ENCODE peak calls at places on chromosomes 4 and X, in four cellular contexts. I, R, U and Q are unnamed samples.

GRCh38 chr4:86556791-86557415 is 37.2 kb upstream of the PTPN13 start:
- DNase-seq in I (no peak), R (no peak), U (no peak), Q (no peak)

GRCh38 chr4:125187621-125188176 is 127.1 kb upstream of the FAT4 start:
- DNase-seq in I (no peak), R (no peak), U (peak; percentile 0), Q (no peak)

GRCh38 chr4:48315728-48316630 is 25.4 kb upstream of the SLAIN2 start:
- DNase-seq in I (no peak), R (peak; percentile 36), U (peak; percentile 73), Q (peak; percentile 17)

GRCh38 chr4:17447675-17448298 is 64.1 kb downstream of the QDPR start:
- DNase-seq in I (peak; percentile 59), R (peak; percentile 50), U (peak; percentile 81), Q (peak; percentile 65)

GRCh38 chr4:122710434-122711308 is 21.8 kb upstream of the BBS12 start:
- DNase-seq in I (no peak), R (no peak), U (peak; percentile 44), Q (no peak)

GRCh38 chrX:45191383-45191782 is 9.3 kb downstream of the DIPK2B start:
- DNase-seq in I (no peak), R (no peak), U (no peak), Q (no peak)

GRCh38 chrX:154370300-154370881 is 4.0 kb downstream of the FLNA start:
- DNase-seq in I (no peak), R (no peak), U (no peak), Q (no peak)

GRCh38 chr4:175705407-175705806 is 106.7 kb downstream of the GPM6A start:
- DNase-seq in I (peak; percentile 63), R (peak; percentile 66), U (no peak), Q (peak; percentile 50)

DNA sequence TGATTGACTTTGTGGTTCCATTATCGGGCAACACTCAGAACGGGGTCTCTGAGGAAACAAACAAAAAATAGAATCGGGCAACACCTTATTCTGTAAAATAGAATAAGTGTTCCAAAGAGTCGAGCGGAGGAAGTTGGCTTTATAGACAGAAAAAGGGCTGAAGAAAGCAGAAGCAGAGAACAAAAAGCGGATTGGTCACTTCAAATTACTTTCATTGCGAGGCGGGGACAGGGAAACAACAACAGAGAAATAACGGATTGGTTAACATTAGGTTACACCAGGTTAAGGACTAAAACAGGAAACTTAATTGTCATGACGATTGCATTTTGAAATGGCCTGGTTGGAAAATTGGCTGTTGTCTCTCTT is 407 bp upstream of the COQ2 start:
- DNase-seq in I (no peak), R (no peak), U (peak; percentile 29), Q (no peak)
- H3K23ac ChIP-seq in I (no peak overlapping the region), R (no peak overlapping the region), U (peak overlapping the region; percentile 64), Q (no peak overlapping the region)

GRCh38 chr4:57076646-57077045 is 33.5 kb downstream of the IGFBP7 start:
- DNase-seq in I (no peak), R (no peak), U (no peak), Q (no peak)

GRCh38 chr4:57074753-57075152 is 35.4 kb downstream of the IGFBP7 start:
- DNase-seq in I (no peak), R (no peak), U (peak; percentile 88), Q (no peak)

GRCh38 chr4:57078685-57079521 is 31.3 kb downstream of the IGFBP7 start:
- DNase-seq in I (no peak), R (peak; percentile 80), U (no peak), Q (peak; percentile 11)

GRCh38 chr4:57075353-57075752 is 34.8 kb downstream of the IGFBP7 start:
- DNase-seq in I (no peak), R (no peak), U (no peak), Q (no peak)

GRCh38 chr4:57077550-57078311 is 32.5 kb downstream of the IGFBP7 start:
- DNase-seq in I (no peak), R (peak; percentile 81), U (peak; percentile 79), Q (no peak)
- H2BK15ac ChIP-seq in I (peak overlapping the region; percentile 40), R (no peak overlapping the region), U (peak overlapping the region; percentile 59), Q (no peak overlapping the region)

GRCh38 chr4:83250666-83251065 is 33.9 kb downstream of the COQ2 start:
- DNase-seq in I (no peak), R (no peak), U (no peak), Q (no peak)
- H3K23ac ChIP-seq in I (no peak overlapping the region), R (no peak overlapping the region), U (no peak overlapping the region), Q (no peak overlapping the region)

DNA sequence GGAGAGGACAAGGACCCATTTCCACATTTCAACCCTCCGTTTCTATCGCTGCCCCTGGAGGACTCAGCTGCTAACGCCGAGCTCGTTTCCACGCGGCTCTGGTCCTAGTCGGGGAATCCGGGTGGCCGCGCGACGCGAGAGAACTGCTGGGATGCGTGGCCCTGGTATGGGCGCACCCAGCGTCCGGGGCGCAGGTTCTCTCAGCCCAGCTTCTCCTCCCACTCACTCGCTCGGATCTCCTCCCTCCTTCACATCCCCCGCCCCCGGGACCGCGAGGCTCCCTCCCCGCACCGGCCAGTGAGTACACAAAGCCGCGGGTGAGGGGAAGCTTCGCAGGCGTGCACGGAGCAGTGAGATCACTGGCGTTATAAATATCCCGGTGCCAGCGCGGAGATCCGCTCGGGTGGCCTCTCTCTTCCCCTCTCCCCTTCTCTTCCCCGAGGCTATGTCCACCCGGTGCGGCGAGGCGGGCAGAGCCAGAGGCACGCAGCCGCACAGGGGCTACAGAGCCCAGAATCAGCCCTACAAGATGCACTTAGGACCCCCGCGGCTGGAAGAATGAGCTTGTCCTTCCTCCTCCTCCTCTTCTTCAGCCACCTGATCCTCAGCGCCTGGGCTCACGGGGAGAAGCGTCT is at the start of gene FGF5:
- DNase-seq in I (peak; percentile 77), R (peak; percentile 40), U (peak; percentile 94), Q (peak; percentile 38)
- H2BK15ac ChIP-seq in I (no peak within 1 kb of the TSS), R (no peak within 1 kb of the TSS), U (peak within 1 kb of the TSS; percentile 93), Q (no peak within 1 kb of the TSS)

GRCh38 chr4:100075056-100075455 is 115.2 kb downstream of the DDIT4L start:
- DNase-seq in I (no peak), R (no peak), U (no peak), Q (no peak)
- H3K23ac ChIP-seq in I (no peak overlapping the region), R (no peak overlapping the region), U (no peak overlapping the region), Q (no peak overlapping the region)

DNA sequence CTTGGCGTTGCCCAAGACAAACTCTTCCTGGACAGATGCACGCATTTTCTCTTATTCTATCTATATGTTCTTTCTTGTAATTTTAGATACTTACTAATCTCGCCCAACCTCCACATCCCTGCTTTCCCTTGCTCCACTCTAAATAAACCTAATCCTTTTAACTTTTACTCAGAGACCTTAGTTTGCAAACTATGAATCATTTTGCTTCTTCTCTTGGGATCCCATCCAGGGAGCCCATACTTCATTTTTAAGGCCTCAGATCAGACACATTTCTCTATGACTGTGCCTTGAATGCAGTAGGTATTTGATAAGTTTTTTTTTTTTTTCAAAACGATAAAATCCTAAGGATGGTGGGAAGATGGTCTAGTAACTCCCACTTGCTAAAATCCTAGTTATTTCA is 353.8 kb upstream of the HAND2 start:
- DNase-seq in I (no peak), R (no peak), U (peak; percentile 71), Q (no peak)
- H2BK15ac ChIP-seq in I (no peak overlapping the region), R (no peak overlapping the region), U (no peak overlapping the region), Q (no peak overlapping the region)

GRCh38 chr4:138978028-138978585 is 37.5 kb upstream of the NOCT start:
- DNase-seq in I (peak; percentile 50), R (peak; percentile 46), U (no peak), Q (no peak)
- H3K23ac ChIP-seq in I (no peak overlapping the region), R (no peak overlapping the region), U (no peak overlapping the region), Q (no peak overlapping the region)

GRCh38 chrX:13694983-13695382 is 6.1 kb downstream of the RAB9A start:
- DNase-seq in I (no peak), R (no peak), U (no peak), Q (no peak)
- H2BK15ac ChIP-seq in I (no peak overlapping the region), R (no peak overlapping the region), U (no peak overlapping the region), Q (no peak overlapping the region)

DNA sequence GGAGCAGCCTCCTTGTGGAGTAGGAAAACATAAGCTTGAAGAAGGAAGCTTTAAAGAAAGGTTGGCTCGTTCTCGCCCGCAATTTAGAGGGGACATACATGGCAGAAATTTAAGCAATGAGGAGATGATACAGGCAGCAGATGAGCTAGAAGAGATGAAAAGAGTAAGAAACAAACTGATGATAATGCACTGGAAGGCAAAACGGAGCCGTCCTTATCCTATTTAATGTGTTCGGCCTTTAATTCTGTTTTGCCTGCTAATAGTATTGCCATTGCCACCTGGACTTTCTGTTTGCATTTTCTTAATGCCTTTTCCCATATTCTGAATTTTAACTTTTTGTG is 1.4 kb downstream of the TCEAL1 start:
- DNase-seq in I (no peak), R (no peak), U (no peak), Q (no peak)
- H3K23ac ChIP-seq in I (no peak overlapping the region), R (no peak overlapping the region), U (no peak overlapping the region), Q (no peak overlapping the region)

GRCh38 chrX:39678914-39679313 is 418.8 kb downstream of the BCOR start:
- DNase-seq in I (no peak), R (no peak), U (no peak), Q (no peak)

GRCh38 chrX:39681885-39682284 is 415.9 kb downstream of the BCOR start:
- DNase-seq in I (no peak), R (no peak), U (no peak), Q (no peak)

GRCh38 chrX:39677585-39677984 is 420.2 kb downstream of the BCOR start:
- DNase-seq in I (no peak), R (no peak), U (no peak), Q (no peak)

GRCh38 chrX:39677987-39678840 is 419.5 kb downstream of the BCOR start:
- DNase-seq in I (no peak), R (no peak), U (no peak), Q (no peak)

GRCh38 chrX:39679497-39680157 is 418.1 kb downstream of the BCOR start:
- DNase-seq in I (no peak), R (no peak), U (no peak), Q (no peak)
- H2BK15ac ChIP-seq in I (no peak overlapping the region), R (no peak overlapping the region), U (no peak overlapping the region), Q (no peak overlapping the region)